ENCODE peak calls at places on chromosomes 7 and 10, in eight cellular contexts. One of them, this sample, is unnamed.

GRCh38 chr10:79149662-79150443 is 81.1 kb downstream of the ZMIZ1 start:
- DNase-seq in brain microvascular endothelial cell: peak; percentile 38
- DNase-seq in body of pancreas: peak; percentile 77
- DNase-seq in left lung: peak; percentile 92
- DNase-seq in dorsolateral prefrontal cortex: no peak
- DNase-seq in HFF-Myc: peak; percentile 51
- DNase-seq in astrocyte of the spinal cord: peak; percentile 65
- DNase-seq in PC-9: peak; percentile 92
- DNase-seq in this sample: no peak

GRCh38 chr7:19919156-19920085 is 146.0 kb upstream of the TMEM196 start:
- DNase-seq in brain microvascular endothelial cell: peak; percentile 33
- DNase-seq in body of pancreas: no peak
- DNase-seq in left lung: no peak
- DNase-seq in dorsolateral prefrontal cortex: no peak
- DNase-seq in HFF-Myc: no peak
- DNase-seq in astrocyte of the spinal cord: peak; percentile 53
- DNase-seq in PC-9: no peak
- DNase-seq in this sample: no peak

GRCh38 chr7:93895859-93896258 is 5.3 kb upstream of the TFPI2 start:
- DNase-seq in brain microvascular endothelial cell: no peak
- DNase-seq in body of pancreas: no peak
- DNase-seq in left lung: no peak
- DNase-seq in dorsolateral prefrontal cortex: no peak
- DNase-seq in HFF-Myc: no peak
- DNase-seq in astrocyte of the spinal cord: no peak
- DNase-seq in PC-9: peak; percentile 46
- DNase-seq in this sample: no peak

GRCh38 chr7:105521027-105521730 is 892 bp downstream of the PUS7 start:
- DNase-seq in brain microvascular endothelial cell: peak; percentile 54
- DNase-seq in body of pancreas: peak; percentile 59
- DNase-seq in left lung: peak; percentile 77
- DNase-seq in dorsolateral prefrontal cortex: peak; percentile 55
- DNase-seq in HFF-Myc: no peak
- DNase-seq in astrocyte of the spinal cord: peak; percentile 51
- DNase-seq in PC-9: peak; percentile 37
- DNase-seq in this sample: no peak

GRCh38 chr7:2461268-2462026 is 14.8 kb downstream of the GRIFIN start:
- DNase-seq in brain microvascular endothelial cell: no peak
- DNase-seq in body of pancreas: no peak
- DNase-seq in left lung: no peak
- DNase-seq in dorsolateral prefrontal cortex: no peak
- DNase-seq in HFF-Myc: no peak
- DNase-seq in astrocyte of the spinal cord: no peak
- DNase-seq in PC-9: no peak
- DNase-seq in this sample: no peak

GRCh38 chr7:138880881-138881577 is 83.0 kb upstream of the ATP6V0A4 start:
- DNase-seq in brain microvascular endothelial cell: no peak
- DNase-seq in body of pancreas: no peak
- DNase-seq in left lung: no peak
- DNase-seq in dorsolateral prefrontal cortex: no peak
- DNase-seq in HFF-Myc: no peak
- DNase-seq in astrocyte of the spinal cord: peak; percentile 36
- DNase-seq in PC-9: no peak
- DNase-seq in this sample: no peak

GRCh38 chr7:130904031-130904757 is 170.2 kb upstream of the KLF14 start:
- DNase-seq in brain microvascular endothelial cell: peak; percentile 88
- DNase-seq in body of pancreas: no peak
- DNase-seq in left lung: no peak
- DNase-seq in dorsolateral prefrontal cortex: no peak
- DNase-seq in HFF-Myc: peak; percentile 89
- DNase-seq in astrocyte of the spinal cord: peak; percentile 94
- DNase-seq in PC-9: peak; percentile 99
- DNase-seq in this sample: peak; percentile 96

GRCh38 chr10:108582387-108582786 is 1340.9 kb downstream of the XPNPEP1 start:
- DNase-seq in brain microvascular endothelial cell: peak; percentile 11
- DNase-seq in body of pancreas: no peak
- DNase-seq in left lung: no peak
- DNase-seq in dorsolateral prefrontal cortex: no peak
- DNase-seq in HFF-Myc: no peak
- DNase-seq in astrocyte of the spinal cord: peak; percentile 59
- DNase-seq in PC-9: no peak
- DNase-seq in this sample: no peak

GRCh38 chr7:16268821-16269768 is 152.2 kb downstream of the CRPPA start:
- DNase-seq in brain microvascular endothelial cell: peak; percentile 94
- DNase-seq in body of pancreas: no peak
- DNase-seq in left lung: no peak
- DNase-seq in dorsolateral prefrontal cortex: no peak
- DNase-seq in HFF-Myc: no peak
- DNase-seq in astrocyte of the spinal cord: peak; percentile 40
- DNase-seq in PC-9: peak; percentile 91
- DNase-seq in this sample: no peak

GRCh38 chr7:25289522-25289921 is 61.2 kb upstream of the NPVF start:
- DNase-seq in brain microvascular endothelial cell: no peak
- DNase-seq in body of pancreas: no peak
- DNase-seq in left lung: no peak
- DNase-seq in dorsolateral prefrontal cortex: no peak
- DNase-seq in HFF-Myc: no peak
- DNase-seq in astrocyte of the spinal cord: no peak
- DNase-seq in PC-9: no peak
- DNase-seq in this sample: no peak

GRCh38 chr7:91571601-91572000 is 307.4 kb downstream of the FZD1 start:
- DNase-seq in brain microvascular endothelial cell: no peak
- DNase-seq in body of pancreas: no peak
- DNase-seq in left lung: no peak
- DNase-seq in dorsolateral prefrontal cortex: no peak
- DNase-seq in HFF-Myc: no peak
- DNase-seq in astrocyte of the spinal cord: no peak
- DNase-seq in PC-9: no peak
- DNase-seq in this sample: no peak

GRCh38 chr7:150401424-150401790 is 22.3 kb downstream of the ZNF775 start:
- DNase-seq in brain microvascular endothelial cell: no peak
- DNase-seq in body of pancreas: no peak
- DNase-seq in left lung: no peak
- DNase-seq in dorsolateral prefrontal cortex: no peak
- DNase-seq in HFF-Myc: no peak
- DNase-seq in astrocyte of the spinal cord: no peak
- DNase-seq in PC-9: no peak
- DNase-seq in this sample: no peak

GRCh38 chr10:19347592-19347991 is 299.0 kb downstream of the MALRD1 start:
- DNase-seq in brain microvascular endothelial cell: no peak
- DNase-seq in body of pancreas: no peak
- DNase-seq in left lung: no peak
- DNase-seq in dorsolateral prefrontal cortex: no peak
- DNase-seq in HFF-Myc: no peak
- DNase-seq in astrocyte of the spinal cord: no peak
- DNase-seq in PC-9: no peak
- DNase-seq in this sample: no peak
- TF ChIP-seq CTCF in brain microvascular endothelial cell: peak; percentile 38
- TF ChIP-seq CTCF in body of pancreas: no peak
- TF ChIP-seq CTCF in left lung: no peak
- TF ChIP-seq CTCF in dorsolateral prefrontal cortex: no peak
- TF ChIP-seq CTCF in HFF-Myc: peak; percentile 7
- TF ChIP-seq CTCF in astrocyte of the spinal cord: peak; percentile 37
- TF ChIP-seq CTCF in PC-9: peak; percentile 31
- TF ChIP-seq CTCF in this sample: no peak

GRCh38 chr10:36504752-36505151 is 620.6 kb upstream of the ANKRD30A start:
- DNase-seq in brain microvascular endothelial cell: no peak
- DNase-seq in body of pancreas: no peak
- DNase-seq in left lung: no peak
- DNase-seq in dorsolateral prefrontal cortex: no peak
- DNase-seq in HFF-Myc: no peak
- DNase-seq in astrocyte of the spinal cord: no peak
- DNase-seq in PC-9: no peak
- DNase-seq in this sample: no peak
- H3K4me3 ChIP-seq in brain microvascular endothelial cell: no peak overlapping the region
- H3K4me3 ChIP-seq in body of pancreas: no peak overlapping the region
- H3K4me3 ChIP-seq in left lung: no peak overlapping the region
- H3K4me3 ChIP-seq in dorsolateral prefrontal cortex: no peak overlapping the region
- H3K4me3 ChIP-seq in HFF-Myc: no peak overlapping the region
- H3K4me3 ChIP-seq in astrocyte of the spinal cord: no peak overlapping the region
- H3K4me3 ChIP-seq in PC-9: no peak overlapping the region
- H3K4me3 ChIP-seq in this sample: no peak overlapping the region

DNA sequence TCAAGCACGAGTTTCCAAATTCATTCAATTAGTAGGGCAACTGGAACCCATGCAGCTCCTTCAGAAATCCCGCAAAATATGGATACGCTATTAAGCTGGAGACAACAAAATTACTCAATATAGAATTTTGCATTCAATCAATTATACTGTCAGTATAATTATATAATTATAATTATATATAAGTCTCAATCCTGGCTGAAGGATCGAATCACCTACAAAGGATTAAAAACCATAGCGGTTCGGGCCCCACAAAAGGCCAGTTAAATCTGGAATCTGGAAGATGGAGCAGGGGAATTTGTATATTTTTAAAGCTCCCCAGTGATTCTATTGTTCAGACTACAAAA is 55.7 kb downstream of the FHIP2A start:
- DNase-seq in brain microvascular endothelial cell: no peak
- DNase-seq in body of pancreas: no peak
- DNase-seq in left lung: no peak
- DNase-seq in dorsolateral prefrontal cortex: no peak
- DNase-seq in HFF-Myc: no peak
- DNase-seq in astrocyte of the spinal cord: no peak
- DNase-seq in PC-9: no peak
- DNase-seq in this sample: no peak
- TF ChIP-seq CTCF in brain microvascular endothelial cell: no peak
- TF ChIP-seq CTCF in body of pancreas: no peak
- TF ChIP-seq CTCF in left lung: no peak
- TF ChIP-seq CTCF in dorsolateral prefrontal cortex: no peak
- TF ChIP-seq CTCF in HFF-Myc: no peak
- TF ChIP-seq CTCF in astrocyte of the spinal cord: no peak
- TF ChIP-seq CTCF in PC-9: no peak
- TF ChIP-seq CTCF in this sample: no peak

GRCh38 chr7:116674508-116675173 is 2.6 kb downstream of the MET start:
- DNase-seq in brain microvascular endothelial cell: no peak
- DNase-seq in body of pancreas: no peak
- DNase-seq in left lung: no peak
- DNase-seq in dorsolateral prefrontal cortex: no peak
- DNase-seq in HFF-Myc: no peak
- DNase-seq in astrocyte of the spinal cord: peak; percentile 55
- DNase-seq in PC-9: peak; percentile 77
- DNase-seq in this sample: no peak
- H3K4me3 ChIP-seq in brain microvascular endothelial cell: no peak overlapping the region
- H3K4me3 ChIP-seq in body of pancreas: no peak overlapping the region
- H3K4me3 ChIP-seq in left lung: no peak overlapping the region
- H3K4me3 ChIP-seq in dorsolateral prefrontal cortex: no peak overlapping the region
- H3K4me3 ChIP-seq in HFF-Myc: no peak overlapping the region
- H3K4me3 ChIP-seq in astrocyte of the spinal cord: no peak overlapping the region
- H3K4me3 ChIP-seq in PC-9: peak overlapping the region; percentile 98
- H3K4me3 ChIP-seq in this sample: no peak overlapping the region

GRCh38 chr10:72612203-72612826 is 13.6 kb downstream of the MICU1 start:
- DNase-seq in brain microvascular endothelial cell: no peak
- DNase-seq in body of pancreas: peak; percentile 20
- DNase-seq in left lung: no peak
- DNase-seq in dorsolateral prefrontal cortex: no peak
- DNase-seq in HFF-Myc: no peak
- DNase-seq in astrocyte of the spinal cord: no peak
- DNase-seq in PC-9: no peak
- DNase-seq in this sample: no peak
- TF ChIP-seq CTCF in brain microvascular endothelial cell: no peak
- TF ChIP-seq CTCF in body of pancreas: no peak
- TF ChIP-seq CTCF in left lung: no peak
- TF ChIP-seq CTCF in dorsolateral prefrontal cortex: no peak
- TF ChIP-seq CTCF in HFF-Myc: no peak
- TF ChIP-seq CTCF in astrocyte of the spinal cord: no peak
- TF ChIP-seq CTCF in PC-9: no peak
- TF ChIP-seq CTCF in this sample: no peak

DNA sequence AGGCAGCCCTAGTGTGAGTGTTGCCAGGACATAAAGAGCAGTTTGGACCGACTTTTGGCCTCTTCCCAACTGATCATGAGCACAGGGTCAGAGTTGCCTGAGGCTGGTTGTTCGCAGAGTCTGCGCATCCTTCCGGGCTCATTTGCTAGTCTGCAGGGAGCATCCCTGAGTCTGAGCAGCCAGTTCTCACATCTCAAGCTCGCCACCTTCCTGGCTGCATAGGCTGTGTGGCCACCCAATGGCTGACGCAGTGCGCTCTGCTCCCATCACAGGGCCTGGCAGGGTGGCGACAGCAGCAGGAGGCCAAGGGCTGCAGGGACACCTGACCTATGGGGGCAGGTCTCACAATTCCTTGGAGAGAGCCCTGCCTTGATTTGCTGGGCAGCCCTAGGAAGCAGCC is 5.0 kb downstream of the GAD2 start:
- DNase-seq in brain microvascular endothelial cell: no peak
- DNase-seq in body of pancreas: no peak
- DNase-seq in left lung: no peak
- DNase-seq in dorsolateral prefrontal cortex: no peak
- DNase-seq in HFF-Myc: no peak
- DNase-seq in astrocyte of the spinal cord: no peak
- DNase-seq in PC-9: no peak
- DNase-seq in this sample: no peak
- H3K4me3 ChIP-seq in brain microvascular endothelial cell: no peak overlapping the region
- H3K4me3 ChIP-seq in body of pancreas: no peak overlapping the region
- H3K4me3 ChIP-seq in left lung: no peak overlapping the region
- H3K4me3 ChIP-seq in dorsolateral prefrontal cortex: no peak overlapping the region
- H3K4me3 ChIP-seq in HFF-Myc: no peak overlapping the region
- H3K4me3 ChIP-seq in astrocyte of the spinal cord: no peak overlapping the region
- H3K4me3 ChIP-seq in PC-9: no peak overlapping the region
- H3K4me3 ChIP-seq in this sample: no peak overlapping the region

GRCh38 chr7:38889872-38890432 is 19.0 kb downstream of the VPS41 start:
- DNase-seq in brain microvascular endothelial cell: no peak
- DNase-seq in body of pancreas: no peak
- DNase-seq in left lung: no peak
- DNase-seq in dorsolateral prefrontal cortex: no peak
- DNase-seq in HFF-Myc: no peak
- DNase-seq in astrocyte of the spinal cord: no peak
- DNase-seq in PC-9: no peak
- DNase-seq in this sample: no peak
- TF ChIP-seq CTCF in brain microvascular endothelial cell: no peak
- TF ChIP-seq CTCF in body of pancreas: peak; percentile 15
- TF ChIP-seq CTCF in left lung: peak; percentile 24
- TF ChIP-seq CTCF in dorsolateral prefrontal cortex: no peak
- TF ChIP-seq CTCF in HFF-Myc: peak; percentile 8
- TF ChIP-seq CTCF in astrocyte of the spinal cord: no peak
- TF ChIP-seq CTCF in PC-9: peak; percentile 63
- TF ChIP-seq CTCF in this sample: no peak

DNA sequence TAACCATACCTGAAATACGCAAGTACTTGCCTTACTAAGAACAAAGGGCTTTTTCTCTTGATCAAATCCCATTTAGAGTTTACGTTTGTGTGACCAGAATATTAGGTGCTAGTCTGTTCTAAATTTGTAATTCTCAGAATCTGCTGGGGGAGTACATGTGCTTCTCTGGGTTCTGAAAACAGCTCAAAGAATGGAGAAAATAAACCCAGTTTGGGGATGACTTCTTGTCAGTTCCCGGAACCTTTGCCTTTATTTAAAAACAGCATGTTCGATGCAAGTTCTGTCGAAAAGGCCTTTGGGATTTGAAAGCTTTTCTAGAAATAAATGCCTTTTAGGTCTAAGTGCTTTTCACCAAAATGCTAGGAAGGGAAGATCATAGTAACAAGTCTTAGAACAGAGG is 147.0 kb downstream of the ARID5B start:
- DNase-seq in brain microvascular endothelial cell: no peak
- DNase-seq in body of pancreas: no peak
- DNase-seq in left lung: no peak
- DNase-seq in dorsolateral prefrontal cortex: no peak
- DNase-seq in HFF-Myc: no peak
- DNase-seq in astrocyte of the spinal cord: no peak
- DNase-seq in PC-9: no peak
- DNase-seq in this sample: no peak
- H3K4me3 ChIP-seq in brain microvascular endothelial cell: no peak overlapping the region
- H3K4me3 ChIP-seq in body of pancreas: no peak overlapping the region
- H3K4me3 ChIP-seq in left lung: peak overlapping the region; percentile 23
- H3K4me3 ChIP-seq in dorsolateral prefrontal cortex: peak overlapping the region; percentile 55
- H3K4me3 ChIP-seq in HFF-Myc: peak overlapping the region; percentile 69
- H3K4me3 ChIP-seq in astrocyte of the spinal cord: peak overlapping the region; percentile 78
- H3K4me3 ChIP-seq in PC-9: peak overlapping the region; percentile 49
- H3K4me3 ChIP-seq in this sample: no peak overlapping the region